ENCODE peak calls at places on chromosomes 12 and 14, in eight cellular contexts. Q is fibroblast of lung; X is foreskin fibroblast; E is thoracic aorta; S is ovary; L is neural crest cell; N is sigmoid colon; F is CD8-positive, alpha-beta T cell. V is an unnamed sample.

GRCh38 chr12:31491395-31491794 is 99.5 kb downstream of the DENND5B start:
- DNase-seq in Q (no peak), X (no peak), E (no peak), S (no peak), L (no peak), N (no peak), F (no peak), V (no peak)

GRCh38 chr14:53956427-53957201 is at the start of gene BMP4:
- DNase-seq in Q (peak), X (peak), E (peak), S (peak), L (no peak), N (peak), F (no peak), V (no peak)

GRCh38 chr12:118964988-118965387 is 16.4 kb upstream of the SRRM4 start:
- DNase-seq in Q (no peak), X (no peak), E (no peak), S (no peak), L (no peak), N (no peak), F (no peak), V (no peak)

GRCh38 chr14:25095784-25096390 is 45.9 kb upstream of the STXBP6 start:
- DNase-seq in Q (no peak), X (no peak), E (no peak), S (no peak), L (no peak), N (no peak), F (no peak), V (no peak)

GRCh38 chr14:101372894-101373640 is 188.2 kb upstream of the DIO3 start:
- DNase-seq in Q (no peak), X (no peak), E (no peak), S (no peak), L (no peak), N (no peak), F (no peak), V (no peak)

GRCh38 chr14:55609681-55610080 is 29.7 kb downstream of the KTN1 start:
- DNase-seq in Q (peak), X (peak), E (no peak), S (no peak), L (no peak), N (no peak), F (no peak), V (no peak)

GRCh38 chr14:68235011-68235410 is 415.4 kb downstream of the RAD51B start:
- DNase-seq in Q (peak), X (no peak), E (no peak), S (no peak), L (no peak), N (no peak), F (no peak), V (no peak)

GRCh38 chr12:182381-182883 is 31.5 kb downstream of the SLC6A12 start:
- DNase-seq in Q (peak), X (peak), E (no peak), S (no peak), L (no peak), N (no peak), F (no peak), V (no peak)

GRCh38 chr12:116892318-116892717 is 11.1 kb upstream of the HRK start:
- DNase-seq in Q (no peak), X (no peak), E (no peak), S (no peak), L (no peak), N (no peak), F (no peak), V (no peak)

GRCh38 chr12:19462441-19462840 is 23.1 kb downstream of the AEBP2 start:
- DNase-seq in Q (peak), X (no peak), E (no peak), S (no peak), L (no peak), N (no peak), F (no peak), V (no peak)

GRCh38 chr12:132392389-132393244 is 63.2 kb upstream of the GALNT9 start:
- DNase-seq in Q (no peak), X (no peak), E (no peak), S (no peak), L (no peak), N (no peak), F (no peak), V (no peak)

GRCh38 chr12:129571901-129572494 is 331.8 kb downstream of the TMEM132D start:
- DNase-seq in Q (no peak), X (no peak), E (no peak), S (no peak), L (no peak), N (no peak), F (no peak), V (no peak)

GRCh38 chr14:65104791-65105190 is 2.5 kb upstream of the MAX start:
- DNase-seq in Q (no peak), X (no peak), E (no peak), S (no peak), L (no peak), N (no peak), F (no peak), V (no peak)

GRCh38 chr14:65100905-65101541 is 1.3 kb downstream of the MAX start:
- DNase-seq in Q (peak), X (no peak), E (no peak), S (no peak), L (no peak), N (no peak), F (no peak), V (no peak)

GRCh38 chr14:65102441-65103149 is at the start of gene MAX:
- DNase-seq in Q (peak), X (peak), E (peak), S (peak), L (peak), N (peak), F (peak), V (peak)

GRCh38 chr14:65101631-65102440 is 481 bp downstream of the MAX start:
- DNase-seq in Q (no peak), X (no peak), E (no peak), S (peak), L (peak), N (no peak), F (peak), V (peak)

DNA sequence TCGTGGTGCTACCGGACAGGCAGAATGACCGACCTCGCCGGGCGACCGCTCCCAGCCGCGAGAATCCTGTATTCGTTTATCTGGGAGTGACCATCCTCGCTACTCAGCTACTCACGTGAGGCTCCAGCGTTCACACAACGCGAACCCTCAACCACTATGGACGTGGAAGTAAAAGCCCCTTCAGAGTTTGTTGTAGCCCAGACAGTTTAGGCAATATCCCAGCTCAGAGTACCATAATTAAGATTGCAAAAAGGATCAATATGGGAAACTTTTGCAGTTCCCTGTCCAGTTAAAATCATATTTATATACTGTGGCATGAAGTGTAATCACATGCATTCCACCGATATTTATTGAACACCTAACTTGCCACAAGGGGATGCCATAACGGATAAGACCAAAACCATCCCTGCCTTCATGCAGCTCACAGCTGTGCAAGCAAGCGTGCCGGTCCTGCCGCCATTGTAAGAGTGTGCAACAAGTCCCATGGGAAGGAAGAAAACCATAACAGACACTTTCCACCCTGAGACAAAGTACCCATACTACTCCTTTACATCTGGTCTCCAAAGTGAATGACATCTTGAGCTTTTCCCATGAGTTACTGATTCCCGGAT is 938 bp upstream of the MAX start:
- DNase-seq in Q (peak), X (peak), E (no peak), S (no peak), L (no peak), N (no peak), F (no peak), V (no peak)
- TF ChIP-seq CTCF in Q (no peak), X (peak), E (no peak), S (no peak), L (peak), N (no peak), F (no peak), V (no peak)

DNA sequence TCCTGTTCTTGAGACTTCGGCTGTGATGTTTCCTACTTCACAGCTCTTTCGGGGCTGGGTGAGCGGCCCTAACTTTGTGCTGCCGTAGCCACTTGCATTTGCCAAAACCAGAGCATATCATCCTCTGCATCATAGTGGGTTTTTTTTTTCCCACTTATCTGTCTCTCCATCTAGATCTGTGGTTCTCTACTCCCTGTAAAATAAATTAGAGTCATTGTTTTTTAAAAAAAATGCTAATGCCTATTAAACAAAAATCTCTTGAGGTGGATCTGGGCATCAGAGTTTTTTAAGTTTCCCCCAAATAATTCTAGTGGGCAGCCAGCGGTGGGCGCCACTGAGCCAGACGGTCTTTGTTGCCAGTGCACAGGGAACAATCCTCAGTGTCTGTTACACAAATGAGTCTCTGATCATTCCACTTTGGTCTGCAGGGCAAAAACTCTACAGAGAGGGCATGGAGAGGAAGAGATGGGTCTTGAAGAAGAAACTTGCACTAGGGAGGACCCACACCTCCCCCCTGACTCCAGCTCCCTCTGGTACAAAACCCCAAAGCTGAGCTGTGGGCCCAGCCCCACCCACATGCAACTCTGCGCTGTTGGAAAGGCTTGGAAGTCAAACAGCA is 62.4 kb upstream of the BCL2L14 start:
- DNase-seq in Q (no peak), X (no peak), E (no peak), S (no peak), L (peak), N (no peak), F (peak), V (no peak)
- TF ChIP-seq CTCF in Q (peak), X (peak), E (no peak), S (no peak), L (peak), N (no peak), F (peak), V (no peak)

GRCh38 chr12:92557422-92557724 is 145.4 kb upstream of the PLEKHG7 start:
- DNase-seq in Q (no peak), X (no peak), E (no peak), S (no peak), L (no peak), N (no peak), F (no peak), V (no peak)
- TF ChIP-seq CTCF in Q (no peak), X (no peak), E (no peak), S (no peak), L (no peak), N (no peak), F (no peak), V (no peak)

DNA sequence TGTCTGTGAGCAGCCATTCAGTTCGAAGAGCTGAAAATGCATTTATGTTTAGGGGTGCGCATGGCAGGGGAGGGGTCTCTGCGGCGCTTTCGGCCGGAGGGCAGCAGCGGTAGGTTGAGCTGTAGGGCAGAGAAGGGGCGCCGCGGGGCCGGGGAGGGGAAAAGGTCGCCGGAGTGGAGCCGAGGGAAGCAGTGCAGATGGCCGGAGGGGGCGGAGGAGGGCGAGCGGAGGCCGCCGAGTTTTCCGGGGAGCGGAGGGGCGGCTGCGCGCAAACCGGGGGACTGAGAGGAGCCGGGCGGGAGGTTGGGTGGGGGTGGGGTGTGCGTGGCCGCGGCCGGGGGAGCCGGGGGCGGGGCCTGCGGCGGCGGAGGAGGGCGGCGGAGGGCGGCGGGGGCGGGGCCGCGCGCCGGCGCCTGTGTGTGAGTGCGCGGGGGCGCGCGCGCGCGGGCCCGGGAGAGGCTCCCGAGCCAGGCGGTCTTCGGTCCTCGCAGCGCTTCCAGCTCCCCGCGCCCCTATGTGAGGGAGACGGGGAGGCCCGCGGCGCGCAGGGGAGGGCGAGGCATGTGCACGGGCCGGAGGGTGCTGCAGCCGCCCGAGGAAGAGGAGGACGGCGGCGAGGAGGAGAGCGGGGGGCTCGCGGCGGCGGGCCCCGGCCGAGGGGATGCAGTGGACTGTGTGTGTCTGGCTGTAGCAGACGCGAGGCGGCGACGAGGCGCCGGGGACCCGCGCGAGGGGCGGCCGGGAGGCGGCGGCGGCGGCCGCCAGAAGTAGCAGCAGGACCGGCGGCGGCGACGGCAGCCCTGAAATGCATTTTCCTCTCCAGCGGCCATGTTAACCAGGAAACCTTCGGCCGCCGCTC is at the start of gene DYRK2:
- DNase-seq in Q (peak), X (peak), E (peak), S (peak), L (peak), N (peak), F (peak), V (peak)
- TF ChIP-seq CTCF in Q (no peak), X (peak), E (no peak), S (no peak), L (peak), N (no peak), F (no peak), V (no peak)

DNA sequence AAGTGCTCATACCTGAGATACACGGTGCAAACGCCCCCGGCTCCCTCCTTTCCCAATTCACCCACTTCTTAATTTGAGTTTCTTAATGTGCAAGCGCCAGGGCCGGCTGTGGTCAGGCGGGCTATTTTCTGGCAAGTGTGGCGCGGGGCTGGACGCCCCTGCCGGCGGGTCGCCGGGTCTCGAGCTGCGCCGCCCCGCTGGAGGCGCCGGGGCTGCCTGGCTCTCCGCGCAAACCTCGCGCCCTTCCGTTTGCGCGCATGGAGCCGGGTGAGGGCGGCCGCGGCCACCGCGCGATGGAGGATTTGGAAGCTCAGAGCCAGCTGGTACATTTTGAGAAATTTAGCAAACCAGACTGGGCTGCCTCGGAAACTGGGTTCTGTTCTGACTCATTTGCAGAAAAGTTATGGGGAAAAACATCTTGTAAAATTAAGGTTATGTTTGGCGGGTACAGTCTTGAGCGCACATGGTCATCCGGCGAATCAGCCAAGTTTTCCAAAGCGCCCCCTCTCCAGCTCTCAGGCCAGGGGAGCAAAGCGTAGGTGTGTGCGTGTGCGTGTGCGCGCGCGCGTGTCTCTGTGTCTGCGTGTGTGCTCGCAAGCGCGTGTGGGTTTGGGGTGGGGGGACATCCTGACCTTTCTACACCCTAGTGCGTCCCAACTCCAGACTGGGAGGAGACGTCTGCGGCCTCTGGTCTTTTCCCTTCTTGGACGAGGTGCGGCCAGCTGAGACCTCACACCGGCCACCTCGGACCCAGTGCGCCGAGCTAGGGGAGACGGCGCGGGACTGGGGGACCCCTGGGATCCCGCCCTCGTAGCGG is 6.5 kb upstream of the OTX2 start:
- DNase-seq in Q (no peak), X (no peak), E (no peak), S (no peak), L (no peak), N (no peak), F (no peak), V (no peak)
- TF ChIP-seq CTCF in Q (no peak), X (no peak), E (no peak), S (no peak), L (peak), N (no peak), F (no peak), V (no peak)

V was measured in activated B cell treated with CpG ODN at 0.5 μM for 24 hours.